ENCODE peak calls at places on chromosomes 16 and 17, in seven cellular contexts. One of them, this sample, is unnamed.
A peak's percentile ranks its signal among the peaks of the same experiment; 100 is the strongest.

GRCh38 chr17:20925091-20925490 is 117.7 kb downstream of the USP22 start:
- DNase-seq in astrocyte of the hippocampus: no peak
- DNase-seq in activated T-helper 1 cell treated with anti-CD3 and anti-CD28 coated beads, Interleukin-2, amount 50 U/mL, for 16 hours: no peak
- DNase-seq in WTC11: no peak
- DNase-seq in astrocyte of the spinal cord: no peak
- DNase-seq in T-helper 1 cell: no peak
- DNase-seq in neural crest cell: no peak
- DNase-seq in this sample: no peak

GRCh38 chr16:89295071-89295900 is 77.8 kb downstream of the ZNF778 start:
- DNase-seq in astrocyte of the hippocampus: no peak
- DNase-seq in activated T-helper 1 cell treated with anti-CD3 and anti-CD28 coated beads, Interleukin-2, amount 50 U/mL, for 16 hours: no peak
- DNase-seq in WTC11: no peak
- DNase-seq in astrocyte of the spinal cord: no peak
- DNase-seq in T-helper 1 cell: no peak
- DNase-seq in neural crest cell: no peak
- DNase-seq in this sample: no peak

GRCh38 chr17:81867123-81867951 is 3.8 kb downstream of the ARHGDIA start:
- DNase-seq in astrocyte of the hippocampus: peak; percentile 48
- DNase-seq in activated T-helper 1 cell treated with anti-CD3 and anti-CD28 coated beads, Interleukin-2, amount 50 U/mL, for 16 hours: no peak
- DNase-seq in WTC11: peak; percentile 39
- DNase-seq in astrocyte of the spinal cord: no peak
- DNase-seq in T-helper 1 cell: no peak
- DNase-seq in neural crest cell: no peak
- DNase-seq in this sample: no peak

GRCh38 chr17:75240394-75241142 is 20.8 kb downstream of the GGA3 start:
- DNase-seq in astrocyte of the hippocampus: peak; percentile 61
- DNase-seq in activated T-helper 1 cell treated with anti-CD3 and anti-CD28 coated beads, Interleukin-2, amount 50 U/mL, for 16 hours: no peak
- DNase-seq in WTC11: peak; percentile 82
- DNase-seq in astrocyte of the spinal cord: peak; percentile 13
- DNase-seq in T-helper 1 cell: no peak
- DNase-seq in neural crest cell: peak; percentile 29
- DNase-seq in this sample: peak; percentile 18

GRCh38 chr17:80034977-80035686 is 540 bp downstream of the TBC1D16 start:
- DNase-seq in astrocyte of the hippocampus: peak; percentile 60
- DNase-seq in activated T-helper 1 cell treated with anti-CD3 and anti-CD28 coated beads, Interleukin-2, amount 50 U/mL, for 16 hours: peak; percentile 17
- DNase-seq in WTC11: peak; percentile 55
- DNase-seq in astrocyte of the spinal cord: peak; percentile 49
- DNase-seq in T-helper 1 cell: peak; percentile 50
- DNase-seq in neural crest cell: peak; percentile 18
- DNase-seq in this sample: no peak

GRCh38 chr17:38761612-38762011 is 9.1 kb downstream of the PSMB3 start:
- DNase-seq in astrocyte of the hippocampus: peak; percentile 36
- DNase-seq in activated T-helper 1 cell treated with anti-CD3 and anti-CD28 coated beads, Interleukin-2, amount 50 U/mL, for 16 hours: no peak
- DNase-seq in WTC11: peak; percentile 73
- DNase-seq in astrocyte of the spinal cord: peak; percentile 23
- DNase-seq in T-helper 1 cell: no peak
- DNase-seq in neural crest cell: peak; percentile 36
- DNase-seq in this sample: no peak

GRCh38 chr17:5832886-5833285 is 237.3 kb upstream of the WSCD1 start:
- DNase-seq in astrocyte of the hippocampus: peak; percentile 73
- DNase-seq in activated T-helper 1 cell treated with anti-CD3 and anti-CD28 coated beads, Interleukin-2, amount 50 U/mL, for 16 hours: no peak
- DNase-seq in WTC11: no peak
- DNase-seq in astrocyte of the spinal cord: peak; percentile 74
- DNase-seq in T-helper 1 cell: no peak
- DNase-seq in neural crest cell: no peak
- DNase-seq in this sample: no peak

GRCh38 chr16:28104404-28104803 is 40.9 kb upstream of the GSG1L start:
- DNase-seq in astrocyte of the hippocampus: no peak
- DNase-seq in activated T-helper 1 cell treated with anti-CD3 and anti-CD28 coated beads, Interleukin-2, amount 50 U/mL, for 16 hours: no peak
- DNase-seq in WTC11: no peak
- DNase-seq in astrocyte of the spinal cord: no peak
- DNase-seq in T-helper 1 cell: no peak
- DNase-seq in neural crest cell: no peak
- DNase-seq in this sample: no peak

GRCh38 chr17:77089118-77089477 is 51.7 kb upstream of the SEC14L1 start:
- DNase-seq in astrocyte of the hippocampus: peak; percentile 38
- DNase-seq in activated T-helper 1 cell treated with anti-CD3 and anti-CD28 coated beads, Interleukin-2, amount 50 U/mL, for 16 hours: no peak
- DNase-seq in WTC11: no peak
- DNase-seq in astrocyte of the spinal cord: no peak
- DNase-seq in T-helper 1 cell: no peak
- DNase-seq in neural crest cell: no peak
- DNase-seq in this sample: no peak

GRCh38 chr17:31787857-31788570 is 71.0 kb downstream of the COPRS start:
- DNase-seq in astrocyte of the hippocampus: peak; percentile 88
- DNase-seq in activated T-helper 1 cell treated with anti-CD3 and anti-CD28 coated beads, Interleukin-2, amount 50 U/mL, for 16 hours: no peak
- DNase-seq in WTC11: no peak
- DNase-seq in astrocyte of the spinal cord: peak; percentile 76
- DNase-seq in T-helper 1 cell: no peak
- DNase-seq in neural crest cell: no peak
- DNase-seq in this sample: no peak

GRCh38 chr17:64247836-64248235 is 15.2 kb downstream of the TEX2 start:
- DNase-seq in astrocyte of the hippocampus: no peak
- DNase-seq in activated T-helper 1 cell treated with anti-CD3 and anti-CD28 coated beads, Interleukin-2, amount 50 U/mL, for 16 hours: no peak
- DNase-seq in WTC11: no peak
- DNase-seq in astrocyte of the spinal cord: no peak
- DNase-seq in T-helper 1 cell: no peak
- DNase-seq in neural crest cell: no peak
- DNase-seq in this sample: no peak

GRCh38 chr17:50047083-50047482 is 8.8 kb upstream of the ITGA3 start:
- DNase-seq in astrocyte of the hippocampus: no peak
- DNase-seq in activated T-helper 1 cell treated with anti-CD3 and anti-CD28 coated beads, Interleukin-2, amount 50 U/mL, for 16 hours: no peak
- DNase-seq in WTC11: no peak
- DNase-seq in astrocyte of the spinal cord: no peak
- DNase-seq in T-helper 1 cell: no peak
- DNase-seq in neural crest cell: no peak
- DNase-seq in this sample: no peak

This sample was measured in NCI-H187.